ENCODE peak calls at places on chromosomes 11 and 22, in ten cellular contexts. P is fibroblast of mammary gland; X is esophagus squamous epithelium; R is CD8-positive, alpha-beta T cell; H is colonic mucosa; T is left lung; D is foreskin fibroblast; E is cardiac fibroblast; F is naive thymus-derived CD4-positive, alpha-beta T cell; C is brain microvascular endothelial cell. V is an unnamed sample.

GRCh38 chr11:114775849-114776621 is 97.7 kb downstream of the NXPE2 start:
- DNase-seq in E (no peak), C (no peak), H (no peak), D (no peak), T (no peak), F (no peak), R (no peak), X (no peak), P (no peak), V (no peak)

GRCh38 chr11:31995525-31996123 is 95.2 kb upstream of the RCN1 start:
- DNase-seq in T (no peak), F (peak; percentile 2), H (no peak), X (no peak), P (no peak), D (peak; percentile 11), R (peak; percentile 18), C (no peak), E (peak; percentile 11), V (no peak)

GRCh38 chr22:48947636-48948035 is 880.0 kb downstream of the BRD1 start:
- DNase-seq in C (no peak), P (no peak), X (no peak), T (no peak), E (no peak), H (no peak), D (no peak), F (no peak), R (no peak), V (no peak)

GRCh38 chr11:105935791-105936190 is 86.2 kb downstream of the MSANTD4 start:
- DNase-seq in X (no peak), H (no peak), R (no peak), C (no peak), T (no peak), D (peak; percentile 55), P (peak; percentile 16), E (peak; percentile 43), F (no peak), V (no peak)

GRCh38 chr11:15673408-15673811 is 558.7 kb downstream of the INSC start:
- DNase-seq in T (no peak), D (no peak), X (no peak), C (no peak), R (no peak), P (no peak), E (no peak), H (peak; percentile 8), F (no peak), V (no peak)

GRCh38 chr11:62153087-62153395 is 29.2 kb downstream of the INCENP start:
- DNase-seq in P (no peak), D (no peak), C (no peak), F (no peak), E (peak; percentile 83), H (no peak), T (no peak), R (no peak), X (no peak), V (no peak)

GRCh38 chr22:37218771-37219411 is 6.6 kb upstream of the SSTR3 start:
- DNase-seq in R (peak; percentile 77), C (no peak), X (no peak), F (peak; percentile 83), P (no peak), H (no peak), T (no peak), D (no peak), E (no peak), V (no peak)

GRCh38 chr22:48248901-48249455 is 1486.5 kb downstream of the TBC1D22A start:
- DNase-seq in C (no peak), R (no peak), H (no peak), T (no peak), P (no peak), E (no peak), D (no peak), X (no peak), F (no peak), V (no peak)

GRCh38 chr11:2310073-2310785 is 8.4 kb downstream of the TSPAN32 start:
- DNase-seq in T (no peak), H (no peak), F (no peak), D (no peak), P (no peak), E (no peak), X (no peak), C (no peak), R (no peak), V (no peak)

GRCh38 chr22:31153357-31153756 is 6.6 kb upstream of the RNF185 start:
- DNase-seq in R (no peak), F (no peak), P (no peak), X (no peak), C (no peak), D (no peak), H (no peak), E (no peak), T (no peak), V (no peak)

DNA sequence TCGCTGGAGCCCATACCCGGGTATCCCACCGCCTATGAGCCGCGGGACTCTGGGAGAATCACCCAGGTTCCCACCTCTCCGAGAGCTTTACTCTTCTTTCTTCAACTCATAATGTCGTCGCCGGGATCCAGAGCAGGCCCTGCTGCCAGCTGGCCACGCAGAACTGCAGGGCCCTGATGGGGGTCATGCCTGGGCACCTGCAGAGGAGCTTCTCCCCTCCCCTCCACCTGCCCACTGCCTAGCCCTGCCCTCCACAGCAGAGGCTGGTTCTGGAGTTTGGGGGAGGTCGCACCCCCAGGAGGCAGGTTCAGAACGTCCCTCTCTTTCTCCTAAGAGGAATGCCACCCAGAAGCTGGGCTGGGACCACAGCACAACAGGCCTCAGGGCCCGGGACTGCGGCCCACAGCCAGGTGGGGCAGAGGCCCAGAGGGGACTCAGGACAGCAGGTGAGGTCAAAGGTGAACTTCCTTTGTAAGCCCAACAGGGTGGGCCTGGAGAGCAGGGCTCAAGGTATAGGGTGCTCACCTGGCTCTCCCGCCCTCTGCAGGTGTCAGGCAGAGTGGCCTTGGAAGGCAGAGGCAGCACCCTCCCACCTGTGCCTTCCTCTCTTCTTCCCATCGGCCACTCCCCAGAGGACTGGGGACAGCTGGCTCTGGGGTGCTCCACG is 1.9 kb downstream of the SLC25A45 start:
- DNase-seq in X (no peak), R (no peak), C (no peak), P (no peak), D (no peak), E (no peak), F (no peak), H (peak; percentile 63), T (no peak), V (no peak)
- H3K4me3 ChIP-seq in X (no peak overlapping the region), R (no peak overlapping the region), C (no peak overlapping the region), P (no peak overlapping the region), D (no peak overlapping the region), E (no peak overlapping the region), F (no peak overlapping the region), H (no peak overlapping the region), T (no peak overlapping the region), V (no peak overlapping the region)

GRCh38 chr11:116051494-116051893 is 547.3 kb upstream of the CADM1 start:
- DNase-seq in E (no peak), C (no peak), T (no peak), H (no peak), P (no peak), X (no peak), R (no peak), F (no peak), D (no peak), V (no peak)
- H3K4me3 ChIP-seq in E (no peak overlapping the region), C (no peak overlapping the region), T (no peak overlapping the region), H (no peak overlapping the region), P (no peak overlapping the region), X (no peak overlapping the region), R (no peak overlapping the region), F (no peak overlapping the region), D (no peak overlapping the region), V (no peak overlapping the region)

GRCh38 chr22:23804781-23805291 is 18.1 kb downstream of the SMARCB1 start:
- DNase-seq in R (no peak), X (no peak), E (no peak), P (no peak), T (no peak), C (no peak), F (no peak), D (no peak), H (no peak), V (no peak)
- H3K4me3 ChIP-seq in R (no peak overlapping the region), X (no peak overlapping the region), E (no peak overlapping the region), P (no peak overlapping the region), T (no peak overlapping the region), C (no peak overlapping the region), F (no peak overlapping the region), D (no peak overlapping the region), H (no peak overlapping the region), V (no peak overlapping the region)

GRCh38 chr11:46348566-46348981 is 1.3 kb downstream of the DGKZ start:
- DNase-seq in E (no peak), D (no peak), H (peak; percentile 70), R (no peak), X (no peak), C (no peak), T (no peak), P (no peak), F (no peak), V (no peak)
- H3K4me3 ChIP-seq in E (peak overlapping the region; percentile 93), D (peak overlapping the region; percentile 81), H (peak overlapping the region; percentile 95), R (peak overlapping the region; percentile 72), X (peak overlapping the region; percentile 85), C (peak overlapping the region; percentile 83), T (peak overlapping the region; percentile 88), P (peak overlapping the region; percentile 81), F (peak overlapping the region; percentile 91), V (peak overlapping the region; percentile 75)

GRCh38 chr11:120597250-120597649 is 85.7 kb downstream of the GRIK4 start:
- DNase-seq in X (no peak), P (no peak), C (no peak), T (no peak), D (no peak), F (no peak), E (no peak), R (no peak), H (no peak), V (no peak)
- H3K4me3 ChIP-seq in X (no peak overlapping the region), P (no peak overlapping the region), C (no peak overlapping the region), T (no peak overlapping the region), D (no peak overlapping the region), F (no peak overlapping the region), E (no peak overlapping the region), R (no peak overlapping the region), H (no peak overlapping the region), V (no peak overlapping the region)

DNA sequence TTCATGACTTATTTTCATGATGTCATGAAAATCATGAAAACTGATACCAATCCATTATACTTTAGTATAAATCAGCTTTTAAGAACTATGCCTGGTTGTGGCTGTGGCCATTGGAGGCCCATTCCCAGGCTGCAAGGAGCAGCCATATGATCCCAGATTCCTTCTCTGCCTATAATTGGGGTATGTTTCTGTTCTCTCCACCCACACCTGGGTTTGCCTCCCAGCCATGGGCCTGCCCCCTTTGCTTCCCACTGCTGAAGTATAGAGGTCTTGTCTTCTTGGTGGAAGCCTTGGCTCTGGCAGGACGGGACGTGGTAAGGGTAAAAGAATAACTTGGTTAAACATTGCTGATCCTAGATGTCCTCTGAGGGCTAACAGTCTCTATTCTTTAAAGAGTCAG is 2.3 kb downstream of the MICAL2 start:
- DNase-seq in E (no peak), P (no peak), C (no peak), F (no peak), H (no peak), D (no peak), X (no peak), R (no peak), T (no peak), V (no peak)
- H3K4me3 ChIP-seq in E (peak overlapping the region; percentile 94), P (no peak overlapping the region), C (peak overlapping the region; percentile 97), F (no peak overlapping the region), H (no peak overlapping the region), D (no peak overlapping the region), X (no peak overlapping the region), R (no peak overlapping the region), T (peak overlapping the region; percentile 87), V (peak overlapping the region; percentile 13)

DNA sequence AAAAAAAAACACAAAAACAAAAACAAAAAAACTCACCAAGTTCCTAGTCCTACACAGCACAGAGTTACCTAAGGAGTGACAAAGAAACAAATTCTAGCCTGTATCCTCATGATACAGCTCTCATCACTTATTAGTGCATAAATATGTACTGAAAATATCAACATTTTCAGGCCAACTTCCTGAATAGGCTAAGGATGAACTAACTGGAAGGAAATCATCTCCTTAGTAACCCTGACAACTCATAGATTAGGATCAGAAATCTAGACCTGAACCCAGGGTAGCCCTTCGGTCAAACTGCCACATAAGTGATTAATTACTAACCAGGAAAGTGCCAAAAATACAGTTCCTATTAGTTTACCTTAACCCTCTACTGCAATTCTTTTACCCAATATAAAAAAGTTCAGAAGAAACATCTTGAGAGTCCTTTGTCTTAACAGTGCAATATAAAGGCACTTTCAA is 40.0 kb downstream of the AMBRA1 start:
- DNase-seq in R (no peak), C (no peak), H (no peak), T (no peak), E (no peak), D (peak; percentile 53), X (no peak), F (no peak), P (no peak), V (no peak)
- H3K4me3 ChIP-seq in R (no peak overlapping the region), C (no peak overlapping the region), H (no peak overlapping the region), T (no peak overlapping the region), E (no peak overlapping the region), D (no peak overlapping the region), X (no peak overlapping the region), F (no peak overlapping the region), P (no peak overlapping the region), V (no peak overlapping the region)

V was measured in skeletal muscle cell.